ENCODE peak calls at places on chromosomes 5 and 9, in nine cellular contexts. One of them, this sample, is unnamed.

GRCh38 chr9:25226901-25227686 is 451.1 kb downstream of the TUSC1 start:
- DNase-seq in H1: no peak
- DNase-seq in mesenchymal stem cell: no peak
- DNase-seq in cardiac muscle cell: no peak
- DNase-seq in HepG2: no peak
- DNase-seq in IMR-90: no peak
- DNase-seq in CD8-positive, alpha-beta T cell: no peak
- DNase-seq in GM23248: no peak
- DNase-seq in heart left ventricle: no peak
- DNase-seq in this sample: no peak

GRCh38 chr5:112951124-112951702 is 25.4 kb upstream of the DCP2 start:
- DNase-seq in CD8-positive, alpha-beta T cell: no peak
- DNase-seq in GM23248: no peak
- DNase-seq in cardiac muscle cell: no peak
- DNase-seq in mesenchymal stem cell: no peak
- DNase-seq in H1: no peak
- DNase-seq in heart left ventricle: no peak
- DNase-seq in HepG2: no peak
- DNase-seq in IMR-90: no peak
- DNase-seq in this sample: no peak

GRCh38 chr9:84140535-84141101 is 160.0 kb downstream of the RMI1 start:
- DNase-seq in cardiac muscle cell: peak; percentile 38
- DNase-seq in heart left ventricle: no peak
- DNase-seq in mesenchymal stem cell: peak; percentile 43
- DNase-seq in H1: peak; percentile 76
- DNase-seq in IMR-90: peak; percentile 18
- DNase-seq in CD8-positive, alpha-beta T cell: no peak
- DNase-seq in GM23248: peak; percentile 40
- DNase-seq in HepG2: no peak
- DNase-seq in this sample: no peak

GRCh38 chr5:155726267-155726666 is 600.7 kb upstream of the SGCD start:
- DNase-seq in cardiac muscle cell: peak; percentile 73
- DNase-seq in heart left ventricle: no peak
- DNase-seq in H1: peak; percentile 65
- DNase-seq in IMR-90: peak; percentile 4
- DNase-seq in mesenchymal stem cell: peak; percentile 1
- DNase-seq in CD8-positive, alpha-beta T cell: no peak
- DNase-seq in GM23248: peak; percentile 53
- DNase-seq in HepG2: no peak
- DNase-seq in this sample: no peak

GRCh38 chr9:93154293-93154903 is 20.3 kb upstream of the NINJ1 start:
- DNase-seq in H1: peak; percentile 84
- DNase-seq in cardiac muscle cell: peak; percentile 74
- DNase-seq in GM23248: peak; percentile 37
- DNase-seq in IMR-90: no peak
- DNase-seq in HepG2: peak; percentile 58
- DNase-seq in CD8-positive, alpha-beta T cell: no peak
- DNase-seq in mesenchymal stem cell: no peak
- DNase-seq in heart left ventricle: no peak
- DNase-seq in this sample: no peak

GRCh38 chr5:142360051-142360498 is 35.3 kb upstream of the SPRY4 start:
- DNase-seq in GM23248: no peak
- DNase-seq in HepG2: peak; percentile 76
- DNase-seq in H1: no peak
- DNase-seq in cardiac muscle cell: no peak
- DNase-seq in IMR-90: no peak
- DNase-seq in CD8-positive, alpha-beta T cell: no peak
- DNase-seq in mesenchymal stem cell: no peak
- DNase-seq in heart left ventricle: no peak
- DNase-seq in this sample: no peak

GRCh38 chr5:125564336-125564975 is 818.0 kb upstream of the ZNF608 start:
- DNase-seq in GM23248: no peak
- DNase-seq in CD8-positive, alpha-beta T cell: no peak
- DNase-seq in mesenchymal stem cell: no peak
- DNase-seq in IMR-90: peak; percentile 11
- DNase-seq in HepG2: no peak
- DNase-seq in cardiac muscle cell: no peak
- DNase-seq in heart left ventricle: no peak
- DNase-seq in H1: no peak
- DNase-seq in this sample: no peak

GRCh38 chr5:68954618-68954910 is 139.2 kb upstream of the SLC30A5 start:
- DNase-seq in CD8-positive, alpha-beta T cell: no peak
- DNase-seq in HepG2: no peak
- DNase-seq in mesenchymal stem cell: no peak
- DNase-seq in heart left ventricle: no peak
- DNase-seq in cardiac muscle cell: no peak
- DNase-seq in IMR-90: no peak
- DNase-seq in GM23248: no peak
- DNase-seq in H1: no peak
- DNase-seq in this sample: no peak

GRCh38 chr5:107813559-107813958 is 142.8 kb upstream of the EFNA5 start:
- DNase-seq in IMR-90: no peak
- DNase-seq in HepG2: no peak
- DNase-seq in GM23248: no peak
- DNase-seq in heart left ventricle: no peak
- DNase-seq in cardiac muscle cell: no peak
- DNase-seq in H1: no peak
- DNase-seq in mesenchymal stem cell: no peak
- DNase-seq in CD8-positive, alpha-beta T cell: no peak
- DNase-seq in this sample: no peak

GRCh38 chr9:81661339-81661738 is 28.0 kb downstream of the TLE1 start:
- DNase-seq in IMR-90: no peak
- DNase-seq in H1: no peak
- DNase-seq in GM23248: no peak
- DNase-seq in heart left ventricle: no peak
- DNase-seq in cardiac muscle cell: no peak
- DNase-seq in mesenchymal stem cell: no peak
- DNase-seq in CD8-positive, alpha-beta T cell: no peak
- DNase-seq in HepG2: no peak
- DNase-seq in this sample: no peak

GRCh38 chr5:172453206-172453985 is 929 bp downstream of the SH3PXD2B start:
- DNase-seq in mesenchymal stem cell: peak; percentile 90
- DNase-seq in H1: peak; percentile 72
- DNase-seq in GM23248: peak; percentile 87
- DNase-seq in HepG2: peak; percentile 49
- DNase-seq in cardiac muscle cell: peak; percentile 73
- DNase-seq in CD8-positive, alpha-beta T cell: no peak
- DNase-seq in heart left ventricle: no peak
- DNase-seq in IMR-90: peak; percentile 74
- DNase-seq in this sample: no peak

GRCh38 chr9:18746631-18747030 is 272.7 kb downstream of the ADAMTSL1 start:
- DNase-seq in HepG2: no peak
- DNase-seq in H1: no peak
- DNase-seq in IMR-90: no peak
- DNase-seq in GM23248: no peak
- DNase-seq in CD8-positive, alpha-beta T cell: no peak
- DNase-seq in mesenchymal stem cell: no peak
- DNase-seq in cardiac muscle cell: no peak
- DNase-seq in heart left ventricle: no peak
- DNase-seq in this sample: no peak

GRCh38 chr5:152364899-152365298 is 40.2 kb downstream of the NMUR2 start:
- DNase-seq in H1: no peak
- DNase-seq in cardiac muscle cell: no peak
- DNase-seq in heart left ventricle: no peak
- DNase-seq in IMR-90: no peak
- DNase-seq in HepG2: no peak
- DNase-seq in mesenchymal stem cell: no peak
- DNase-seq in GM23248: no peak
- DNase-seq in CD8-positive, alpha-beta T cell: no peak
- DNase-seq in this sample: no peak

GRCh38 chr5:152364172-152364571 is 40.9 kb downstream of the NMUR2 start:
- DNase-seq in mesenchymal stem cell: no peak
- DNase-seq in GM23248: no peak
- DNase-seq in HepG2: no peak
- DNase-seq in IMR-90: no peak
- DNase-seq in cardiac muscle cell: no peak
- DNase-seq in CD8-positive, alpha-beta T cell: no peak
- DNase-seq in H1: no peak
- DNase-seq in heart left ventricle: no peak
- DNase-seq in this sample: no peak

DNA sequence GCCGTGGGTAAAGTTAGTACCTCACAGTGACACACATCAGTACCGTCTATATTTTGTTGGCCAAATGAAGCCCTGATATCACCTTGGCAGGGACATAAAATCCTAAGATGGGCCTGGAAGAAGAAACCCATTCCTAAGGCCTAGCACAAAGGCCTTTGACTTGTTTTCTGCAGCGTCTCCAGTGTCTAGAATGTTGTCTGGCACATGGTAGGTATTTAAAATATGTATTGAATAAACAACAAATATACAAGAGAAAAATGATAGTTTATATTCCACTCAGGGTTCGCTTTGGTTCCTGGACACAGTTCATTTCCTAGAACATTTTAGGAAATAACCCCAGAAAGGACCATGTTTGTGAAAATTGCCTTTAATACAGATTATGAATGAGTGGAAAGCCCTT is 45.9 kb downstream of the NMUR2 start:
- DNase-seq in CD8-positive, alpha-beta T cell: no peak
- DNase-seq in IMR-90: no peak
- DNase-seq in cardiac muscle cell: no peak
- DNase-seq in mesenchymal stem cell: no peak
- DNase-seq in H1: no peak
- DNase-seq in GM23248: no peak
- DNase-seq in HepG2: no peak
- DNase-seq in heart left ventricle: no peak
- DNase-seq in this sample: no peak
- H3K4me3 ChIP-seq in CD8-positive, alpha-beta T cell: no peak overlapping the region
- H3K4me3 ChIP-seq in IMR-90: no peak overlapping the region
- H3K4me3 ChIP-seq in cardiac muscle cell: no peak overlapping the region
- H3K4me3 ChIP-seq in mesenchymal stem cell: no peak overlapping the region
- H3K4me3 ChIP-seq in H1: no peak overlapping the region
- H3K4me3 ChIP-seq in GM23248: no peak overlapping the region
- H3K4me3 ChIP-seq in HepG2: no peak overlapping the region
- H3K4me3 ChIP-seq in heart left ventricle: no peak overlapping the region
- H3K4me3 ChIP-seq in this sample: no peak overlapping the region

GRCh38 chr5:141182248-141182647 is at the start of gene PCDHB16:
- DNase-seq in heart left ventricle: peak; percentile 41
- DNase-seq in IMR-90: peak; percentile 32
- DNase-seq in mesenchymal stem cell: no peak
- DNase-seq in HepG2: peak; percentile 53
- DNase-seq in GM23248: peak; percentile 87
- DNase-seq in CD8-positive, alpha-beta T cell: no peak
- DNase-seq in cardiac muscle cell: peak; percentile 30
- DNase-seq in H1: peak; percentile 78
- DNase-seq in this sample: no peak

GRCh38 chr5:141175933-141176332 is 1.7 kb upstream of the PCDHB8 start:
- DNase-seq in cardiac muscle cell: no peak
- DNase-seq in heart left ventricle: no peak
- DNase-seq in HepG2: no peak
- DNase-seq in GM23248: no peak
- DNase-seq in H1: no peak
- DNase-seq in CD8-positive, alpha-beta T cell: no peak
- DNase-seq in mesenchymal stem cell: no peak
- DNase-seq in IMR-90: no peak
- DNase-seq in this sample: no peak

DNA sequence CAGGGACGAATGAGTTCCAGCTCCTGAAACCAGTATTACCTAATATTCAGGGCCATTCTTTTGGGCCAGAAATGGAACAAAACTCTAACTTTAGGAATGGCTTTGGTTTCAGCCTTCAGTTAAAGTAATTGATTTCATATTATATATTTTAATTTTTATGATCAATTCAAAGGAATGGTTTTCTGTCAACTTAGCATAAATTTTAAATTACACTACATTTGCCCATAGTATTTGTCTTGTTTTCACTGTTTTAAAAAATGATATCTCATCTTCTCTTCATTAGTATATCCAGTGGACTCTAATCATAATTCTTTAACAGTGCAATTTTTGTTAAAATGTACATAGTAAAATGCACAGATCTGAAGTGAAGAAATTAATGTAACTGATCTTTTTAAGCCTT is 1.9 kb upstream of the PCDHB16 start:
- DNase-seq in mesenchymal stem cell: no peak
- DNase-seq in cardiac muscle cell: no peak
- DNase-seq in CD8-positive, alpha-beta T cell: no peak
- DNase-seq in HepG2: no peak
- DNase-seq in GM23248: no peak
- DNase-seq in heart left ventricle: no peak
- DNase-seq in H1: no peak
- DNase-seq in IMR-90: no peak
- DNase-seq in this sample: no peak
- H3K9me3 ChIP-seq in mesenchymal stem cell: peaks cover 68% of the 10 kb centered on the region
- H3K9me3 ChIP-seq in cardiac muscle cell: no peaks in the 10 kb centered on the region
- H3K9me3 ChIP-seq in CD8-positive, alpha-beta T cell: no peaks in the 10 kb centered on the region
- H3K9me3 ChIP-seq in HepG2: no peaks in the 10 kb centered on the region
- H3K9me3 ChIP-seq in GM23248: no peaks in the 10 kb centered on the region
- H3K9me3 ChIP-seq in heart left ventricle: peaks cover 57% of the 10 kb centered on the region
- H3K9me3 ChIP-seq in H1: no peaks in the 10 kb centered on the region
- H3K9me3 ChIP-seq in IMR-90: peaks cover 23% of the 10 kb centered on the region
- H3K9me3 ChIP-seq in this sample: peaks cover 21% of the 10 kb centered on the region

GRCh38 chr5:138650196-138650595 is 75.0 kb upstream of the HSPA9 start:
- DNase-seq in IMR-90: no peak
- DNase-seq in cardiac muscle cell: no peak
- DNase-seq in H1: no peak
- DNase-seq in CD8-positive, alpha-beta T cell: no peak
- DNase-seq in HepG2: no peak
- DNase-seq in mesenchymal stem cell: no peak
- DNase-seq in heart left ventricle: no peak
- DNase-seq in GM23248: no peak
- DNase-seq in this sample: no peak
- H3K4me1 ChIP-seq in IMR-90: peaks cover 7% of the 10 kb centered on the region
- H3K4me1 ChIP-seq in cardiac muscle cell: peaks cover 15% of the 10 kb centered on the region
- H3K4me1 ChIP-seq in H1: peaks cover 22% of the 10 kb centered on the region
- H3K4me1 ChIP-seq in CD8-positive, alpha-beta T cell: peaks cover 18% of the 10 kb centered on the region
- H3K4me1 ChIP-seq in HepG2: no peaks in the 10 kb centered on the region
- H3K4me1 ChIP-seq in mesenchymal stem cell: peaks cover 19% of the 10 kb centered on the region
- H3K4me1 ChIP-seq in heart left ventricle: no peaks in the 10 kb centered on the region
- H3K4me1 ChIP-seq in GM23248: peaks cover 8% of the 10 kb centered on the region
- H3K4me1 ChIP-seq in this sample: no peaks in the 10 kb centered on the region

DNA sequence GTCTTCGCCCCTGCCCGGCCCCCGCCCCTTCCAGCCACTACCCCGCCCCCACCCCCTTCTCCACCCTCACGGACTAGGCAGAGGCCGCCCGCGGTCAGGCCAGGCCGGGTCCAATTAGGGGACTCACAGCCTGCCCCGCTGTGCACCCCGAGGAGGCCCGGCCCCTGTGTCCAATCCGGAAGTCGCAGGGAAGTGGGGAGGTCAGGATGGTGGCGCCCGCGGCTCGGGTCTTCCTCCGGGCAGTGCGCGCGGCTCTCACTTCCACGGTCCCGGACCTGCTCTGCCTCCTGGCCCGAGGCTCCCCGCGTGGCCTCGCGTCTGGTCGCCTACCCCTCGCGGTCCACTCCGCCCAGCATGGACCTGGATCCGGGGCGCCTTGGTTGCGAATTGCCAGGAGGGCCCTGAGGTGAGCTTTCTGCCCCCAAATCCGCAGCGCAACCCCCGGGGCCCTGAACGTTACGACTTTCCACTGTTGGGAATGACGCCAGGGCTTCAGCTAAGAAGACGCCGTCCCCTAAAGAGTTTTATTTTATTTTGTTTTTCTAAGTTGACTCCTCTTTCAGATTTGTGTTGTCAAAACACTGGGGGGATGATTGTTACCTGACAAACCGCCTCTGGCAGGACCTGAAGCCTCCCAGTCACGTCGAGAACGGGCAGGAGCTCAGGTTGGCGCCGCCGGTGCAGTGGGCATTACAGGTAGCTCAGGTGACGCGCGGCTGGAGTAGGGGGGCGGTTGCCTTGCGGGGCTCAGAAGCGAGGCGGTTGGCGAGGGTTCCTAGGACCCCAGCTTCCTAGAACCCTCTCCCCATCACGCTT is 790 bp upstream of the IRX2 start:
- DNase-seq in mesenchymal stem cell: no peak
- DNase-seq in IMR-90: no peak
- DNase-seq in HepG2: no peak
- DNase-seq in H1: peak; percentile 67
- DNase-seq in heart left ventricle: peak; percentile 58
- DNase-seq in GM23248: peak; percentile 81
- DNase-seq in CD8-positive, alpha-beta T cell: no peak
- DNase-seq in cardiac muscle cell: no peak
- DNase-seq in this sample: no peak
- H3K4me3 ChIP-seq in mesenchymal stem cell: peak overlapping the region; percentile 90
- H3K4me3 ChIP-seq in IMR-90: peak overlapping the region; percentile 20
- H3K4me3 ChIP-seq in HepG2: no peak overlapping the region
- H3K4me3 ChIP-seq in H1: peak overlapping the region; percentile 60
- H3K4me3 ChIP-seq in heart left ventricle: peak overlapping the region; percentile 10
- H3K4me3 ChIP-seq in GM23248: peak overlapping the region; percentile 81
- H3K4me3 ChIP-seq in CD8-positive, alpha-beta T cell: no peak overlapping the region
- H3K4me3 ChIP-seq in cardiac muscle cell: peak overlapping the region; percentile 54
- H3K4me3 ChIP-seq in this sample: peak overlapping the region; percentile 12